ENCODE peak calls at places on chromosomes 7 and 10, in six cellular contexts. One of them, this sample, is unnamed.

GRCh38 chr10:44581996-44582395 is 197.1 kb upstream of the CXCL12 start:
- DNase-seq in GM18507: no peak
- DNase-seq in NCI-H345: no peak
- DNase-seq in right cardiac atrium: peak; percentile 35
- DNase-seq in stimulated activated CD8-positive, alpha-beta memory T cell treated with anti-CD3 and anti-CD28 coated beads, Interleukin-7, amount 100 ng/mL, for 1 hour: no peak
- DNase-seq in fibroblast of mammary gland: no peak
- DNase-seq in this sample: no peak

GRCh38 chr7:135558881-135559280 is 1.2 kb downstream of the NUP205 start:
- DNase-seq in GM18507: no peak
- DNase-seq in NCI-H345: no peak
- DNase-seq in right cardiac atrium: no peak
- DNase-seq in stimulated activated CD8-positive, alpha-beta memory T cell treated with anti-CD3 and anti-CD28 coated beads, Interleukin-7, amount 100 ng/mL, for 1 hour: no peak
- DNase-seq in fibroblast of mammary gland: no peak
- DNase-seq in this sample: no peak

GRCh38 chr10:116852246-116852645 is 2.9 kb downstream of the ENO4 start:
- DNase-seq in GM18507: no peak
- DNase-seq in NCI-H345: no peak
- DNase-seq in right cardiac atrium: no peak
- DNase-seq in stimulated activated CD8-positive, alpha-beta memory T cell treated with anti-CD3 and anti-CD28 coated beads, Interleukin-7, amount 100 ng/mL, for 1 hour: no peak
- DNase-seq in fibroblast of mammary gland: no peak
- DNase-seq in this sample: no peak

GRCh38 chr10:93006435-93007039 is 54.1 kb upstream of the CYP26C1 start:
- DNase-seq in GM18507: no peak
- DNase-seq in NCI-H345: no peak
- DNase-seq in right cardiac atrium: no peak
- DNase-seq in stimulated activated CD8-positive, alpha-beta memory T cell treated with anti-CD3 and anti-CD28 coated beads, Interleukin-7, amount 100 ng/mL, for 1 hour: no peak
- DNase-seq in fibroblast of mammary gland: peak; percentile 69
- DNase-seq in this sample: no peak

GRCh38 chr7:32501522-32501921 is 6.2 kb downstream of the AVL9 start:
- DNase-seq in GM18507: no peak
- DNase-seq in NCI-H345: no peak
- DNase-seq in right cardiac atrium: no peak
- DNase-seq in stimulated activated CD8-positive, alpha-beta memory T cell treated with anti-CD3 and anti-CD28 coated beads, Interleukin-7, amount 100 ng/mL, for 1 hour: no peak
- DNase-seq in fibroblast of mammary gland: peak; percentile 68
- DNase-seq in this sample: no peak

GRCh38 chr10:42960491-42961155 is 116.2 kb upstream of the RET start:
- DNase-seq in GM18507: no peak
- DNase-seq in NCI-H345: no peak
- DNase-seq in right cardiac atrium: peak; percentile 22
- DNase-seq in stimulated activated CD8-positive, alpha-beta memory T cell treated with anti-CD3 and anti-CD28 coated beads, Interleukin-7, amount 100 ng/mL, for 1 hour: no peak
- DNase-seq in fibroblast of mammary gland: peak; percentile 6
- DNase-seq in this sample: no peak

GRCh38 chr7:142303650-142304049 is 45.8 kb upstream of the PRSS58 start:
- DNase-seq in GM18507: no peak
- DNase-seq in NCI-H345: peak; percentile 30
- DNase-seq in right cardiac atrium: no peak
- DNase-seq in stimulated activated CD8-positive, alpha-beta memory T cell treated with anti-CD3 and anti-CD28 coated beads, Interleukin-7, amount 100 ng/mL, for 1 hour: no peak
- DNase-seq in fibroblast of mammary gland: peak; percentile 28
- DNase-seq in this sample: no peak

GRCh38 chr7:116588641-116589594 is 64.1 kb downstream of the CAV1 start:
- DNase-seq in GM18507: no peak
- DNase-seq in NCI-H345: peak; percentile 65
- DNase-seq in right cardiac atrium: no peak
- DNase-seq in stimulated activated CD8-positive, alpha-beta memory T cell treated with anti-CD3 and anti-CD28 coated beads, Interleukin-7, amount 100 ng/mL, for 1 hour: no peak
- DNase-seq in fibroblast of mammary gland: peak; percentile 77
- DNase-seq in this sample: no peak

GRCh38 chr7:92988051-92988450 is 129.7 kb downstream of the SAMD9 start:
- DNase-seq in GM18507: no peak
- DNase-seq in NCI-H345: no peak
- DNase-seq in right cardiac atrium: no peak
- DNase-seq in stimulated activated CD8-positive, alpha-beta memory T cell treated with anti-CD3 and anti-CD28 coated beads, Interleukin-7, amount 100 ng/mL, for 1 hour: no peak
- DNase-seq in fibroblast of mammary gland: peak; percentile 75
- DNase-seq in this sample: no peak

GRCh38 chr10:119680050-119680449 is 28.9 kb downstream of the BAG3 start:
- DNase-seq in GM18507: no peak
- DNase-seq in NCI-H345: no peak
- DNase-seq in right cardiac atrium: no peak
- DNase-seq in stimulated activated CD8-positive, alpha-beta memory T cell treated with anti-CD3 and anti-CD28 coated beads, Interleukin-7, amount 100 ng/mL, for 1 hour: no peak
- DNase-seq in fibroblast of mammary gland: peak; percentile 81
- DNase-seq in this sample: no peak

GRCh38 chr10:86312701-86313270 is 53.8 kb downstream of the GRID1 start:
- DNase-seq in GM18507: no peak
- DNase-seq in NCI-H345: no peak
- DNase-seq in right cardiac atrium: no peak
- DNase-seq in stimulated activated CD8-positive, alpha-beta memory T cell treated with anti-CD3 and anti-CD28 coated beads, Interleukin-7, amount 100 ng/mL, for 1 hour: no peak
- DNase-seq in fibroblast of mammary gland: no peak
- DNase-seq in this sample: no peak

GRCh38 chr10:80081801-80082750 is 3.6 kb downstream of the TMEM254 start:
- DNase-seq in GM18507: no peak
- DNase-seq in NCI-H345: no peak
- DNase-seq in right cardiac atrium: no peak
- DNase-seq in stimulated activated CD8-positive, alpha-beta memory T cell treated with anti-CD3 and anti-CD28 coated beads, Interleukin-7, amount 100 ng/mL, for 1 hour: no peak
- DNase-seq in fibroblast of mammary gland: peak; percentile 42
- DNase-seq in this sample: no peak

GRCh38 chr7:2855386-2855785 is 11.3 kb upstream of the GNA12 start:
- DNase-seq in GM18507: no peak
- DNase-seq in NCI-H345: no peak
- DNase-seq in right cardiac atrium: no peak
- DNase-seq in stimulated activated CD8-positive, alpha-beta memory T cell treated with anti-CD3 and anti-CD28 coated beads, Interleukin-7, amount 100 ng/mL, for 1 hour: no peak
- DNase-seq in fibroblast of mammary gland: no peak
- DNase-seq in this sample: no peak

GRCh38 chr10:110815354-110816004 is 56.2 kb upstream of the PDCD4 start:
- DNase-seq in GM18507: no peak
- DNase-seq in NCI-H345: no peak
- DNase-seq in right cardiac atrium: peak; percentile 73
- DNase-seq in stimulated activated CD8-positive, alpha-beta memory T cell treated with anti-CD3 and anti-CD28 coated beads, Interleukin-7, amount 100 ng/mL, for 1 hour: no peak
- DNase-seq in fibroblast of mammary gland: no peak
- DNase-seq in this sample: no peak

GRCh38 chr10:23194966-23195845 is 3.1 kb downstream of the PTF1A start:
- DNase-seq in GM18507: no peak
- DNase-seq in NCI-H345: no peak
- DNase-seq in right cardiac atrium: no peak
- DNase-seq in stimulated activated CD8-positive, alpha-beta memory T cell treated with anti-CD3 and anti-CD28 coated beads, Interleukin-7, amount 100 ng/mL, for 1 hour: no peak
- DNase-seq in fibroblast of mammary gland: no peak
- DNase-seq in this sample: no peak

GRCh38 chr10:4243651-4244050 is 458.6 kb upstream of the KLF6 start:
- DNase-seq in GM18507: no peak
- DNase-seq in NCI-H345: no peak
- DNase-seq in right cardiac atrium: no peak
- DNase-seq in stimulated activated CD8-positive, alpha-beta memory T cell treated with anti-CD3 and anti-CD28 coated beads, Interleukin-7, amount 100 ng/mL, for 1 hour: no peak
- DNase-seq in fibroblast of mammary gland: peak; percentile 100
- DNase-seq in this sample: no peak

GRCh38 chr7:129779602-129780256 is 168.2 kb downstream of the NRF1 start:
- DNase-seq in GM18507: no peak
- DNase-seq in NCI-H345: peak; percentile 70
- DNase-seq in right cardiac atrium: no peak
- DNase-seq in stimulated activated CD8-positive, alpha-beta memory T cell treated with anti-CD3 and anti-CD28 coated beads, Interleukin-7, amount 100 ng/mL, for 1 hour: no peak
- DNase-seq in fibroblast of mammary gland: no peak
- DNase-seq in this sample: no peak

GRCh38 chr10:46283217-46283944 is 3.4 kb upstream of the ANTXRL start:
- DNase-seq in GM18507: no peak
- DNase-seq in NCI-H345: no peak
- DNase-seq in right cardiac atrium: no peak
- DNase-seq in stimulated activated CD8-positive, alpha-beta memory T cell treated with anti-CD3 and anti-CD28 coated beads, Interleukin-7, amount 100 ng/mL, for 1 hour: no peak
- DNase-seq in fibroblast of mammary gland: no peak
- DNase-seq in this sample: no peak

GRCh38 chr7:106767498-106768323 is 97.4 kb upstream of the PIK3CG start:
- DNase-seq in GM18507: no peak
- DNase-seq in NCI-H345: no peak
- DNase-seq in right cardiac atrium: no peak
- DNase-seq in stimulated activated CD8-positive, alpha-beta memory T cell treated with anti-CD3 and anti-CD28 coated beads, Interleukin-7, amount 100 ng/mL, for 1 hour: no peak
- DNase-seq in fibroblast of mammary gland: peak; percentile 52
- DNase-seq in this sample: no peak

GRCh38 chr7:18123508-18124239 is 96.0 kb upstream of the PRPS1L1 start:
- DNase-seq in GM18507: no peak
- DNase-seq in NCI-H345: no peak
- DNase-seq in right cardiac atrium: no peak
- DNase-seq in stimulated activated CD8-positive, alpha-beta memory T cell treated with anti-CD3 and anti-CD28 coated beads, Interleukin-7, amount 100 ng/mL, for 1 hour: no peak
- DNase-seq in fibroblast of mammary gland: no peak
- DNase-seq in this sample: no peak

GRCh38 chr7:117873056-117873932 is at the start of gene CTTNBP2:
- DNase-seq in GM18507: no peak
- DNase-seq in NCI-H345: peak; percentile 52
- DNase-seq in right cardiac atrium: peak; percentile 86
- DNase-seq in stimulated activated CD8-positive, alpha-beta memory T cell treated with anti-CD3 and anti-CD28 coated beads, Interleukin-7, amount 100 ng/mL, for 1 hour: no peak
- DNase-seq in fibroblast of mammary gland: peak; percentile 41
- DNase-seq in this sample: no peak

GRCh38 chr10:74047871-74048270 is 50.0 kb downstream of the VCL start:
- DNase-seq in GM18507: no peak
- DNase-seq in NCI-H345: no peak
- DNase-seq in right cardiac atrium: no peak
- DNase-seq in stimulated activated CD8-positive, alpha-beta memory T cell treated with anti-CD3 and anti-CD28 coated beads, Interleukin-7, amount 100 ng/mL, for 1 hour: no peak
- DNase-seq in fibroblast of mammary gland: peak; percentile 67
- DNase-seq in this sample: no peak

GRCh38 chr7:22669692-22670421 is 57.1 kb upstream of the IL6 start:
- DNase-seq in GM18507: no peak
- DNase-seq in NCI-H345: no peak
- DNase-seq in right cardiac atrium: no peak
- DNase-seq in stimulated activated CD8-positive, alpha-beta memory T cell treated with anti-CD3 and anti-CD28 coated beads, Interleukin-7, amount 100 ng/mL, for 1 hour: no peak
- DNase-seq in fibroblast of mammary gland: peak; percentile 24
- DNase-seq in this sample: no peak

GRCh38 chr7:144738708-144739314 is 97.0 kb downstream of the TPK1 start:
- DNase-seq in GM18507: no peak
- DNase-seq in NCI-H345: peak; percentile 25
- DNase-seq in right cardiac atrium: no peak
- DNase-seq in stimulated activated CD8-positive, alpha-beta memory T cell treated with anti-CD3 and anti-CD28 coated beads, Interleukin-7, amount 100 ng/mL, for 1 hour: no peak
- DNase-seq in fibroblast of mammary gland: peak; percentile 46
- DNase-seq in this sample: peak; percentile 0

GRCh38 chr7:122132341-122132740 is 11.7 kb downstream of the AASS start:
- DNase-seq in GM18507: no peak
- DNase-seq in NCI-H345: no peak
- DNase-seq in right cardiac atrium: no peak
- DNase-seq in stimulated activated CD8-positive, alpha-beta memory T cell treated with anti-CD3 and anti-CD28 coated beads, Interleukin-7, amount 100 ng/mL, for 1 hour: no peak
- DNase-seq in fibroblast of mammary gland: peak; percentile 83
- DNase-seq in this sample: no peak

This sample was measured in activated CD4-positive, CD25-positive, alpha-beta regulatory T cell.